ENCODE peak calls at places on chromosomes 11 and 22, in six cellular contexts. P is neuronal stem cell, H is IMR-90, C is mesenchymal stem cell, F is H9, I is H1. X is an unnamed sample.

GRCh38 chr11:74870485-74870884 is 78.4 kb downstream of the XRRA1 start:
- DNase-seq in P (no peak), H (peak), C (peak), F (no peak), I (no peak), X (peak)

GRCh38 chr22:22682807-22683667 is 38.6 kb downstream of the GGTLC2 start:
- DNase-seq in P (no peak), H (peak), C (no peak), F (no peak), I (no peak), X (no peak)

GRCh38 chr22:21563912-21564311 is 3.6 kb upstream of the UBE2L3 start:
- DNase-seq in P (no peak), H (no peak), C (no peak), F (no peak), I (no peak), X (no peak)

GRCh38 chr11:77188912-77189491 is 61.0 kb downstream of the MYO7A start:
- DNase-seq in P (no peak), H (no peak), C (no peak), F (peak), I (no peak), X (peak)

GRCh38 chr11:45366196-45366595 is 80.1 kb upstream of the SYT13 start:
- DNase-seq in P (no peak), H (no peak), C (peak), F (no peak), I (no peak), X (no peak)

GRCh38 chr11:16603890-16604783 is 134.3 kb upstream of the C11orf58 start:
- DNase-seq in P (peak), H (peak), C (peak), F (peak), I (peak), X (no peak)

GRCh38 chr11:69008774-69009440 is 4.1 kb downstream of the MRGPRF start:
- DNase-seq in P (no peak), H (peak), C (peak), F (peak), I (no peak), X (peak)

GRCh38 chr11:44833869-44834452 is 107.2 kb downstream of the TSPAN18 start:
- DNase-seq in P (peak), H (no peak), C (no peak), F (no peak), I (no peak), X (no peak)

GRCh38 chr11:64843971-64844329 is 503 bp downstream of the CDC42BPG start:
- DNase-seq in P (no peak), H (no peak), C (no peak), F (no peak), I (no peak), X (no peak)

GRCh38 chr11:443542-444199 is 1.9 kb upstream of the ANO9 start:
- DNase-seq in P (no peak), H (peak), C (peak), F (no peak), I (no peak), X (no peak)

GRCh38 chr11:64056213-64056785 is 20.6 kb downstream of the FLRT1 start:
- DNase-seq in P (no peak), H (no peak), C (no peak), F (no peak), I (no peak), X (no peak)

GRCh38 chr22:17318817-17319216 is 50.4 kb upstream of the CECR2 start:
- DNase-seq in P (no peak), H (no peak), C (no peak), F (no peak), I (no peak), X (no peak)

GRCh38 chr11:15175780-15176179 is 61.1 kb downstream of the INSC start:
- DNase-seq in P (no peak), H (no peak), C (no peak), F (no peak), I (no peak), X (no peak)

GRCh38 chr11:128240546-128240945 is 346.8 kb downstream of the ETS1 start:
- DNase-seq in P (no peak), H (peak), C (no peak), F (no peak), I (no peak), X (no peak)

GRCh38 chr11:72307439-72307838 is 63.5 kb upstream of the PHOX2A start:
- DNase-seq in P (no peak), H (no peak), C (no peak), F (no peak), I (no peak), X (no peak)

GRCh38 chr11:9815486-9816136 is 151.7 kb downstream of the SWAP70 start:
- DNase-seq in P (no peak), H (peak), C (peak), F (no peak), I (no peak), X (peak)

GRCh38 chr11:73760066-73760679 is 701 bp downstream of the RAB6A start:
- DNase-seq in P (no peak), H (peak), C (peak), F (peak), I (peak), X (peak)

GRCh38 chr11:91935120-91935519 is 289.5 kb upstream of the FAT3 start:
- DNase-seq in P (no peak), H (no peak), C (no peak), F (no peak), I (no peak), X (no peak)

GRCh38 chr11:70682056-70682455 is 283.7 kb downstream of the CTTN start:
- DNase-seq in P (no peak), H (no peak), C (no peak), F (no peak), I (no peak), X (no peak)

GRCh38 chr11:18066626-18067025 is 20.6 kb upstream of the TPH1 start:
- DNase-seq in P (no peak), H (peak), C (peak), F (no peak), I (no peak), X (no peak)

GRCh38 chr11:112086422-112087191 is at the start of the genes SDHD and TIMM8B:
- DNase-seq in P (peak), H (peak), C (peak), F (peak), I (peak), X (peak)
- H3K4ac ChIP-seq in P (no peak), H (peak), C (peak), F (no peak), I (peak), X (peak)

GRCh38 chr11:62427630-62428233 is 8.9 kb downstream of the SCGB1A1 start:
- DNase-seq in P (no peak), H (peak), C (peak), F (no peak), I (no peak), X (peak)
- H3K14ac ChIP-seq in P (no peak), H (peak), C (no peak), F (no peak), I (no peak), X (peak)

GRCh38 chr11:107928046-107928766 is at the start of gene RAB39A:
- DNase-seq in P (peak), H (peak), C (peak), F (peak), I (peak), X (peak)

GRCh38 chr11:107927559-107927958 is 689 bp upstream of the RAB39A start:
- DNase-seq in P (no peak), H (no peak), C (no peak), F (no peak), I (no peak), X (no peak)

GRCh38 chr11:107931206-107931605 is 3.0 kb downstream of the RAB39A start:
- DNase-seq in P (no peak), H (no peak), C (no peak), F (no peak), I (no peak), X (peak)

GRCh38 chr11:107928767-107929507 is 689 bp downstream of the RAB39A start:
- DNase-seq in P (peak), H (no peak), C (no peak), F (peak), I (peak), X (no peak)

GRCh38 chr11:107929611-107930200 is 1.5 kb downstream of the RAB39A start:
- DNase-seq in P (no peak), H (no peak), C (no peak), F (no peak), I (peak), X (peak)
- H3K9ac ChIP-seq in P (no peak), H (no peak), C (no peak), F (peak), I (no peak), X (no peak)

DNA sequence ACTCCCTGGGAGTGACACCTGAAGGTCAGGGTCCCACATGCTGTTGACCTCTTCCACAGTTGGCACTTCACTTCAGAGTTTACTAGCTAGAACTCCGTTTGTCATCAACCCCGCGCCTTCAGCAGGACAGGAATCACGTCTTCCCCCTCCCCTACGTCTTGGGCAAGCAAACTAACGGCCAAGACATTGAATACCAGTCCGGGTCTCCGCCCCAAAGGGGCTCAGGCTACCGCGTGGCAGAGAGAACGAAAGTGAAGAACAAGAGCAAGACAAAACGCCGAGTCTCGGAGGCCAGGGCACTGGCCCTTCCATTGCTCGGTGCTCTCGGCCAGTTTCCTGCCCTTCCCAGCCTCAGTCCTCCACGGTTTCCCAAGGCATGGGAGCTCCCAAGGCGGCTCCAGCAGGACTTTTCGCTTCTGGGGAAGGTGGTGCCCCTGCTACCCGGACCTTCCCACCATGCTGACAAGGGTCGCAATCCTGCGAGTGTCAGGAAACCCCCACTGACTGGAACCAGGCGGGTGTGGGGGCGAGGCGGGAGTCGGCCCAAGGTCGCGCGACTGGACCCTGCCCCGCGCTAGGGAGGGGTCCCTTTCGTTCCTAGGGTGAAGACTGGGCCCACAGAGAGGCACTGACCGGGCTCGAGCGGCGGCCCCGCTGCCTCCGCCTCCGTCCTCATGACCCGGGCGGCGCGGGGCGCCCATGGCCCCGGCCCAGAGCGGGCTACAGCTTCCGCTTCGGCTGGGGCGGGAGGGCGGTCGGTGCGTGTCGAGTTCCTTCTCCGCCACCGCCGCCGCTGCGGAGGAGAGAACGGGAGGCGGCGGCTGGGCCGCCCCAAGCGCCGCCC is at the start of gene GUCD1:
- DNase-seq in P (no peak), H (peak), C (peak), F (peak), I (no peak), X (peak)
- H3K4ac ChIP-seq in P (peak), H (peak), C (peak), F (no peak), I (peak), X (peak)

DNA sequence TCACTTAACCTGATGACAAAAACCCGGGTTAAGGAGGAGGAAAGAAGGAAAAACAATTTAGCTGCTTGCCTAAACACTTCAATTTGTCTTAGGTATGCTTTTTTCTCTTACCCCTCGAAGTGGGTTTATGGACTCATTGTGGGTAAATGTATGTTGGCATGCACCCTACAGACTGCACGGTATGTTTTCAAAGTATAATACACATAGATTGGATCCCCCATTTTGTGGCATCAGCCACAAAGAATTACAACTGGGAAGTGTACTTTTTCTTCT is 2.3 kb downstream of the YAP1 start:
- DNase-seq in P (no peak), H (no peak), C (no peak), F (no peak), I (peak), X (no peak)
- H3K14ac ChIP-seq in P (no peak), H (peak), C (no peak), F (no peak), I (peak), X (no peak)